ENCODE peak calls at places on chromosomes 11 and 22, in seven cellular contexts. One of them, this sample, is unnamed.

GRCh38 chr11:2140411-2141400 is 1.5 kb upstream of the IGF2 start:
- DNase-seq in stimulated activated naive CD4-positive, alpha-beta T cell: no peak
- DNase-seq in RKO: no peak
- DNase-seq in endothelial cell: no peak
- DNase-seq in K562: no peak
- DNase-seq in Daoy: no peak
- DNase-seq in M059J: no peak
- DNase-seq in this sample: no peak

GRCh38 chr22:20305894-20306645 is 13.8 kb downstream of the DGCR6L start:
- DNase-seq in stimulated activated naive CD4-positive, alpha-beta T cell: no peak
- DNase-seq in M059J: no peak
- DNase-seq in RKO: no peak
- DNase-seq in Daoy: no peak
- DNase-seq in endothelial cell: no peak
- DNase-seq in K562: peak
- DNase-seq in this sample: no peak

GRCh38 chr11:12815931-12816494 is 141.8 kb downstream of the TEAD1 start:
- DNase-seq in stimulated activated naive CD4-positive, alpha-beta T cell: no peak
- DNase-seq in M059J: no peak
- DNase-seq in Daoy: no peak
- DNase-seq in endothelial cell: no peak
- DNase-seq in RKO: no peak
- DNase-seq in K562: no peak
- DNase-seq in this sample: no peak

GRCh38 chr11:106087815-106088435 is 10.5 kb downstream of the AASDHPPT start:
- DNase-seq in endothelial cell: peak
- DNase-seq in M059J: peak
- DNase-seq in Daoy: peak
- DNase-seq in RKO: peak
- DNase-seq in stimulated activated naive CD4-positive, alpha-beta T cell: peak
- DNase-seq in K562: no peak
- DNase-seq in this sample: peak

GRCh38 chr11:59263225-59263894 is 50.6 kb upstream of the MPEG1 start:
- DNase-seq in RKO: no peak
- DNase-seq in endothelial cell: peak
- DNase-seq in stimulated activated naive CD4-positive, alpha-beta T cell: peak
- DNase-seq in K562: no peak
- DNase-seq in M059J: no peak
- DNase-seq in Daoy: no peak
- DNase-seq in this sample: peak

GRCh38 chr11:75593337-75593915 is 31.4 kb downstream of the SERPINH1 start:
- DNase-seq in endothelial cell: no peak
- DNase-seq in RKO: no peak
- DNase-seq in stimulated activated naive CD4-positive, alpha-beta T cell: no peak
- DNase-seq in Daoy: no peak
- DNase-seq in M059J: no peak
- DNase-seq in K562: no peak
- DNase-seq in this sample: no peak

GRCh38 chr11:130314184-130314748 is 451 bp downstream of the ZBTB44 start:
- DNase-seq in endothelial cell: peak
- DNase-seq in RKO: peak
- DNase-seq in Daoy: peak
- DNase-seq in K562: peak
- DNase-seq in M059J: peak
- DNase-seq in stimulated activated naive CD4-positive, alpha-beta T cell: peak
- DNase-seq in this sample: peak

GRCh38 chr11:73121692-73122091 is 20.4 kb downstream of the FCHSD2 start:
- DNase-seq in endothelial cell: no peak
- DNase-seq in Daoy: no peak
- DNase-seq in stimulated activated naive CD4-positive, alpha-beta T cell: no peak
- DNase-seq in RKO: no peak
- DNase-seq in M059J: no peak
- DNase-seq in K562: no peak
- DNase-seq in this sample: no peak

GRCh38 chr22:41487037-41487963 is 18.4 kb downstream of the ACO2 start:
- DNase-seq in endothelial cell: no peak
- DNase-seq in M059J: no peak
- DNase-seq in stimulated activated naive CD4-positive, alpha-beta T cell: no peak
- DNase-seq in RKO: no peak
- DNase-seq in K562: no peak
- DNase-seq in Daoy: no peak
- DNase-seq in this sample: no peak

GRCh38 chr22:25417792-25418191 is 146.7 kb upstream of the GRK3 start:
- DNase-seq in RKO: no peak
- DNase-seq in endothelial cell: no peak
- DNase-seq in Daoy: no peak
- DNase-seq in K562: no peak
- DNase-seq in stimulated activated naive CD4-positive, alpha-beta T cell: no peak
- DNase-seq in M059J: no peak
- DNase-seq in this sample: no peak